ENCODE peak calls at places on chromosomes 7 and 10, in five cellular contexts. X is H9; M is mesenchymal stem cell; O is CD8-positive, alpha-beta T cell; U is endodermal cell. Y is an unnamed sample.

GRCh38 chr7:101924171-101924570 is 106.7 kb downstream of the CUX1 start:
- DNase-seq in O (no peak), M (peak; percentile 91), U (no peak), X (no peak), Y (no peak)

GRCh38 chr7:154837622-154838021 is 165.3 kb downstream of the PAXIP1 start:
- DNase-seq in M (no peak), X (no peak), U (no peak), O (no peak), Y (no peak)

GRCh38 chr7:118068-118802 is 74.1 kb upstream of the FAM20C start:
- DNase-seq in M (no peak), X (no peak), U (no peak), O (no peak), Y (no peak)

GRCh38 chr10:15829495-15829894 is 30.8 kb downstream of the MINDY3 start:
- DNase-seq in X (no peak), M (no peak), O (no peak), U (no peak), Y (no peak)

GRCh38 chr10:60420991-60421894 is 31.6 kb upstream of the ANK3 start:
- DNase-seq in U (no peak), O (no peak), M (no peak), X (no peak), Y (no peak)

GRCh38 chr10:24661374-24661773 is 62.3 kb downstream of the ARHGAP21 start:
- DNase-seq in X (no peak), M (no peak), O (no peak), U (no peak), Y (no peak)

GRCh38 chr10:129740532-129741279 is 223.4 kb downstream of the EBF3 start:
- DNase-seq in O (no peak), U (peak; percentile 65), M (no peak), X (peak; percentile 31), Y (no peak)

GRCh38 chr10:52455095-52455494 is 141.0 kb downstream of the DKK1 start:
- DNase-seq in M (no peak), X (no peak), U (peak; percentile 43), O (no peak), Y (no peak)

GRCh38 chr10:114821915-114822770 is 563 bp downstream of the FHIP2A start:
- DNase-seq in M (peak; percentile 43), U (peak; percentile 77), X (peak; percentile 41), O (peak; percentile 48), Y (peak; percentile 53)

GRCh38 chr7:18086165-18087030 is 58.8 kb upstream of the PRPS1L1 start:
- DNase-seq in M (peak; percentile 16), U (peak; percentile 72), O (no peak), X (peak; percentile 47), Y (peak; percentile 80)

GRCh38 chr7:72538856-72539255 is 126.7 kb upstream of the CALN1 start:
- DNase-seq in O (no peak), X (no peak), M (no peak), U (no peak), Y (no peak)

GRCh38 chr7:192701-193536 is 548 bp downstream of the FAM20C start:
- DNase-seq in U (peak; percentile 60), X (no peak), O (no peak), M (peak; percentile 31), Y (peak; percentile 50)

GRCh38 chr7:64557601-64558322 is 5.1 kb downstream of the ZNF680 start:
- DNase-seq in M (no peak), U (no peak), O (no peak), X (no peak), Y (no peak)

GRCh38 chr10:32955299-32955772 is 2.7 kb downstream of the ITGB1 start:
- DNase-seq in U (no peak), X (no peak), M (no peak), O (no peak), Y (no peak)

GRCh38 chr10:74932648-74933047 is 106.2 kb downstream of the KAT6B start:
- DNase-seq in M (no peak), X (no peak), O (no peak), U (no peak), Y (no peak)

GRCh38 chr10:112265745-112266144 is 17.5 kb upstream of the TECTB start:
- DNase-seq in O (no peak), M (no peak), U (no peak), X (no peak), Y (no peak)

GRCh38 chr7:43656997-43657396 is 72.3 kb downstream of the COA1 start:
- DNase-seq in O (no peak), M (no peak), U (no peak), X (no peak), Y (no peak)

GRCh38 chr10:66837335-66837734 is 88.5 kb upstream of the LRRTM3 start:
- DNase-seq in X (no peak), O (no peak), M (peak; percentile 18), U (no peak), Y (no peak)

GRCh38 chr7:36309301-36309700 is 80.4 kb upstream of the ANLN start:
- DNase-seq in O (no peak), U (peak; percentile 51), M (no peak), X (no peak), Y (no peak)

GRCh38 chr10:51269816-51270215 is 195.5 kb downstream of the PRKG1 start:
- DNase-seq in M (no peak), U (no peak), X (no peak), O (no peak), Y (no peak)

GRCh38 chr7:39413866-39414668 is 152.1 kb upstream of the YAE1 start:
- DNase-seq in U (peak; percentile 92), X (peak; percentile 86), O (peak; percentile 38), M (peak; percentile 53), Y (peak; percentile 86)

GRCh38 chr7:132140341-132140740 is 435.9 kb downstream of the PLXNA4 start:
- DNase-seq in U (no peak), O (no peak), M (no peak), X (no peak), Y (peak; percentile 18)

GRCh38 chr10:121466424-121466823 is 131.8 kb downstream of the FGFR2 start:
- DNase-seq in M (no peak), O (no peak), U (no peak), X (no peak), Y (no peak)

GRCh38 chr7:88169717-88170320 is 50.0 kb downstream of the SRI start:
- DNase-seq in X (no peak), O (no peak), U (no peak), M (peak; percentile 16), Y (peak; percentile 5)

GRCh38 chr10:43250625-43250924 is 16.3 kb downstream of the RASGEF1A start:
- DNase-seq in M (no peak), O (no peak), X (no peak), U (no peak), Y (no peak)

GRCh38 chr10:133418289-133418993 is 6.0 kb downstream of the SPRN start:
- DNase-seq in X (no peak), U (peak; percentile 27), M (no peak), O (no peak), Y (no peak)

GRCh38 chr7:82723411-82723810 is 279.8 kb upstream of the CACNA2D1 start:
- DNase-seq in U (no peak), X (no peak), O (no peak), M (no peak), Y (no peak)

GRCh38 chr10:96919785-96920425 is 87.8 kb downstream of the LCOR start:
- DNase-seq in O (no peak), M (no peak), X (no peak), U (no peak), Y (no peak)

DNA sequence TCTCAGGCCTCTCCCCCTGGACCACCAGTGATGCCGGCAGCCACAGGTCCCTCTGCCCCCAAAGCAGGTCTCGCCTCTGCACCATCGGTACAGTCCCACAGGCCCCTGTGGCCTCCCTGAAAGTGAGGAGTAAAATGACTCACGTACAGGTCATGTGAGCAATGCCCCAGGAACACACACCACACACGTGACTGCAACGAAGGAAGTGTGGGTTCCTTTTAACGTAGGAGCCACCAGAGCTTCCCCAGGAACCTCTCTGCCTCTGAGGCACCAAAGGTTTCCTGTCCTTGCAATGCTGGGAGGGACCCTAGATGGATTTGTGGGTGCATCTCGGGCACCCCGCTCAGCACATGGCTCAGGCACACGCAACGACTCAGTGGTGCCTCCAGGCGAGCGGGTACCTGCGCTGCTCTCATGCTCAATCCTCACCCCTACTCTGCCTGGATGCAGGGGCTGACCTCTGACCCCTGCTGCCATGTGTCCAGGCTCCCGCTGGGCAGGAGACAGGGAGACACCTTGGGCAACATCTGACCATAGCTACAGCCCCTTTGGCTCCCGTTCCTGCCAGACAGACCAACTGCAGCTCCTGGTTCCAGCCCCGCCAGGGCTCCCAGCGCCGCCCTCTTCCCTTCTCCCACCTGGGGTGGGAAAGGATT is 120.7 kb downstream of the PRKAG2 start:
- DNase-seq in O (peak; percentile 66), M (peak; percentile 79), U (no peak), X (no peak), Y (no peak)
- H3K4me1 ChIP-seq in O (peaks cover 24% of the 10 kb centered on the region), M (peaks cover 30% of the 10 kb centered on the region), U (no peaks in the 10 kb centered on the region), X (peaks cover 4% of the 10 kb centered on the region), Y (peaks cover 18% of the 10 kb centered on the region)

GRCh38 chr10:119267384-119267783 is 60.0 kb downstream of the GRK5 start:
- DNase-seq in M (no peak), O (no peak), U (no peak), X (no peak), Y (no peak)

GRCh38 chr10:119268428-119268827 is 61.1 kb downstream of the GRK5 start:
- DNase-seq in O (no peak), M (no peak), X (no peak), U (no peak), Y (no peak)

GRCh38 chr10:119270893-119271361 is 63.6 kb downstream of the GRK5 start:
- DNase-seq in U (peak; percentile 48), O (peak; percentile 63), X (no peak), M (no peak), Y (no peak)

GRCh38 chr10:119268871-119269506 is 61.6 kb downstream of the GRK5 start:
- DNase-seq in O (peak; percentile 76), X (no peak), U (peak; percentile 35), M (peak; percentile 93), Y (no peak)

GRCh38 chr10:119269737-119270136 is 62.4 kb downstream of the GRK5 start:
- DNase-seq in M (no peak), X (no peak), U (peak; percentile 35), O (no peak), Y (no peak)
- H3K4me1 ChIP-seq in M (peaks cover 18% of the 10 kb centered on the region), X (peaks cover 1% of the 10 kb centered on the region), U (peaks cover 9% of the 10 kb centered on the region), O (peaks cover 42% of the 10 kb centered on the region), Y (peaks cover 17% of the 10 kb centered on the region)

GRCh38 chr7:143392875-143393266 is 11.7 kb downstream of the ZYX start:
- DNase-seq in M (no peak), O (no peak), X (no peak), U (peak; percentile 50), Y (no peak)

GRCh38 chr7:143389316-143390097 is 8.4 kb downstream of the ZYX start:
- DNase-seq in X (peak; percentile 43), O (no peak), U (peak; percentile 46), M (no peak), Y (no peak)

GRCh38 chr7:143391462-143392404 is 10.6 kb downstream of the ZYX start:
- DNase-seq in X (peak; percentile 30), M (peak; percentile 53), O (no peak), U (peak; percentile 57), Y (no peak)

GRCh38 chr7:143390098-143390772 is 9.1 kb downstream of the ZYX start:
- DNase-seq in U (peak; percentile 58), X (peak; percentile 30), O (no peak), M (no peak), Y (no peak)

DNA sequence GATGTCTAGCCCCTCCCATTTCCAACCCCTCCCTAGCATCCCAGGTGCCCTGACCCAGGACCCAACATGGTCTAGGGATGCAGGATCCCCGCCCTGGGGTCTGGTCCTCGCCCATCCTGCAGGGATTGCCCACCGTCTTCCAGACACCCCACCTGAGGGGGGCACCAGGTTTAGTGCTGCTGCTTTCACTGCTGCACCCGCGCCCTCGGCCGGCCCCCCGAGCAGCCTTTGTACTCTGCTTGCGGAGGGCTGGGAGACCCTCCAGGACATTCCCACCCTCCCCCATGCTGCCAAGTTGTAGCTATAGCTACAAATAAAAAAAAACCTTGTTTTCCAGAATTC is 9.6 kb downstream of the ZYX start:
- DNase-seq in X (no peak), U (peak; percentile 52), O (no peak), M (no peak), Y (no peak)
- H3K4me1 ChIP-seq in X (no peaks in the 10 kb centered on the region), U (no peaks in the 10 kb centered on the region), O (peaks cover 28% of the 10 kb centered on the region), M (peaks cover 47% of the 10 kb centered on the region), Y (no peaks in the 10 kb centered on the region)

GRCh38 chr7:28484276-28484675 is 72.0 kb downstream of the CREB5 start:
- DNase-seq in O (no peak), X (no peak), U (no peak), M (no peak), Y (no peak)
- H3K4me1 ChIP-seq in O (no peaks in the 10 kb centered on the region), X (peaks cover 27% of the 10 kb centered on the region), U (no peaks in the 10 kb centered on the region), M (peaks cover 3% of the 10 kb centered on the region), Y (peaks cover 42% of the 10 kb centered on the region)

Y was measured in neural progenitor cell.